ENCODE peak calls at places on chromosome 20, in six cellular contexts. M is astrocyte, L is neural progenitor cell, O is endodermal cell, I is mesendoderm, F is NT2/D1. G is an unnamed sample.

GRCh38 chr20:51446656-51447055 is 95.9 kb downstream of the NFATC2 start:
- DNase-seq in M (peak), L (no peak), O (no peak), I (peak), F (peak), G (peak)

GRCh38 chr20:57405236-57406016 is 14.2 kb downstream of the RBM38 start:
- DNase-seq in M (no peak), L (no peak), O (no peak), I (no peak), F (no peak), G (no peak)

GRCh38 chr20:57404419-57405072 is 13.3 kb downstream of the RBM38 start:
- DNase-seq in M (no peak), L (no peak), O (no peak), I (no peak), F (no peak), G (no peak)

GRCh38 chr20:62186887-62187866 is 4.3 kb downstream of the MTG2 start:
- DNase-seq in M (peak), L (no peak), O (no peak), I (peak), F (no peak), G (peak)

GRCh38 chr20:35271904-35272303 is 6.0 kb downstream of the MMP24OS start:
- DNase-seq in M (peak), L (no peak), O (no peak), I (no peak), F (no peak), G (peak)

GRCh38 chr20:59678951-59679350 is 74.6 kb downstream of the PHACTR3 start:
- DNase-seq in M (no peak), L (no peak), O (no peak), I (no peak), F (no peak), G (no peak)

GRCh38 chr20:15022921-15023320 is 685.5 kb upstream of the FLRT3 start:
- DNase-seq in M (no peak), L (no peak), O (no peak), I (no peak), F (no peak), G (no peak)

GRCh38 chr20:3432844-3433243 is 25.4 kb upstream of the DNAAF9 start:
- DNase-seq in M (no peak), L (no peak), O (no peak), I (no peak), F (no peak), G (no peak)

GRCh38 chr20:19849341-19850189 is 91.5 kb downstream of the RIN2 start:
- DNase-seq in M (peak), L (no peak), O (no peak), I (no peak), F (no peak), G (no peak)

GRCh38 chr20:24977336-24977735 is 15.2 kb downstream of the APMAP start:
- DNase-seq in M (no peak), L (no peak), O (peak), I (no peak), F (no peak), G (no peak)

GRCh38 chr20:23160536-23161243 is 74.6 kb upstream of the CD93 start:
- DNase-seq in M (peak), L (peak), O (peak), I (no peak), F (peak), G (no peak)

GRCh38 chr20:49381558-49382493 is 100.6 kb downstream of the KCNB1 start:
- DNase-seq in M (peak), L (no peak), O (no peak), I (no peak), F (no peak), G (peak)

GRCh38 chr20:6651016-6651415 is 116.5 kb upstream of the BMP2 start:
- DNase-seq in M (peak), L (no peak), O (no peak), I (no peak), F (no peak), G (no peak)

GRCh38 chr20:56914532-56914931 is 285.4 kb downstream of the TFAP2C start:
- DNase-seq in M (no peak), L (no peak), O (no peak), I (no peak), F (no peak), G (no peak)

GRCh38 chr20:4973330-4974097 is 27.8 kb downstream of the SLC23A2 start:
- DNase-seq in M (peak), L (no peak), O (no peak), I (no peak), F (no peak), G (peak)

GRCh38 chr20:3753098-3753497 is 14.5 kb downstream of the ADISSP start:
- DNase-seq in M (peak), L (peak), O (peak), I (peak), F (peak), G (peak)

GRCh38 chr20:35750611-35751010 is 8.6 kb upstream of the RBM39 start:
- DNase-seq in M (no peak), L (no peak), O (no peak), I (no peak), F (no peak), G (no peak)

GRCh38 chr20:5688431-5688972 is 61.7 kb upstream of the SHLD1 start:
- DNase-seq in M (no peak), L (no peak), O (no peak), I (no peak), F (no peak), G (no peak)

GRCh38 chr20:4014031-4014474 is 1.3 kb downstream of the RNF24 start:
- DNase-seq in M (peak), L (peak), O (peak), I (peak), F (no peak), G (peak)

GRCh38 chr20:19969106-19969505 is 48.1 kb upstream of the NAA20 start:
- DNase-seq in M (no peak), L (no peak), O (no peak), I (no peak), F (no peak), G (no peak)

GRCh38 chr20:32031007-32031958 is 20.8 kb upstream of the HCK start:
- DNase-seq in M (peak), L (peak), O (peak), I (peak), F (peak), G (peak)

GRCh38 chr20:5191829-5192569 is 65.2 kb downstream of the CDS2 start:
- DNase-seq in M (peak), L (peak), O (peak), I (peak), F (no peak), G (peak)

GRCh38 chr20:22679197-22679596 is 94.8 kb upstream of the FOXA2 start:
- DNase-seq in M (no peak), L (no peak), O (no peak), I (no peak), F (no peak), G (no peak)

GRCh38 chr20:13261460-13262301 is 40.6 kb downstream of the ISM1 start:
- DNase-seq in M (no peak), L (peak), O (peak), I (peak), F (peak), G (peak)

GRCh38 chr20:4601630-4602296 is 119.9 kb upstream of the PRND start:
- DNase-seq in M (peak), L (no peak), O (no peak), I (no peak), F (no peak), G (peak)

GRCh38 chr20:31962741-31963140 is 5.2 kb upstream of the XKR7 start:
- DNase-seq in M (no peak), L (no peak), O (no peak), I (no peak), F (no peak), G (no peak)

GRCh38 chr20:44643596-44644383 is 7.7 kb downstream of the ADA start:
- DNase-seq in M (peak), L (peak), O (peak), I (peak), F (peak), G (peak)

GRCh38 chr20:44646641-44647274 is 4.7 kb downstream of the ADA start:
- DNase-seq in M (peak), L (no peak), O (no peak), I (no peak), F (no peak), G (peak)

GRCh38 chr20:44648068-44648467 is 3.4 kb downstream of the ADA start:
- DNase-seq in M (no peak), L (no peak), O (no peak), I (no peak), F (no peak), G (no peak)

GRCh38 chr20:44644384-44645131 is 6.9 kb downstream of the ADA start:
- DNase-seq in M (no peak), L (no peak), O (peak), I (peak), F (no peak), G (no peak)

GRCh38 chr20:44646023-44646640 is 5.4 kb downstream of the ADA start:
- DNase-seq in M (peak), L (peak), O (peak), I (no peak), F (no peak), G (no peak)
- H3K9ac ChIP-seq in M (peak), L (no peak), O (no peak), I (no peak), F (no peak), G (no peak)

GRCh38 chr20:10927936-10928860 is 254.4 kb upstream of the JAG1 start:
- DNase-seq in M (peak), L (no peak), O (no peak), I (no peak), F (no peak), G (no peak)

GRCh38 chr20:10924628-10925266 is 250.9 kb upstream of the JAG1 start:
- DNase-seq in M (peak), L (no peak), O (no peak), I (no peak), F (no peak), G (peak)

GRCh38 chr20:10929023-10929422 is 255.2 kb upstream of the JAG1 start:
- DNase-seq in M (no peak), L (no peak), O (no peak), I (no peak), F (no peak), G (peak)

GRCh38 chr20:10925767-10926166 is 252.0 kb upstream of the JAG1 start:
- DNase-seq in M (no peak), L (no peak), O (no peak), I (no peak), F (no peak), G (no peak)

GRCh38 chr20:10927011-10927583 is 253.3 kb upstream of the JAG1 start:
- DNase-seq in M (no peak), L (no peak), O (no peak), I (no peak), F (no peak), G (no peak)
- H3K9ac ChIP-seq in M (no peak), L (no peak), O (no peak), I (no peak), F (no peak), G (no peak)

DNA sequence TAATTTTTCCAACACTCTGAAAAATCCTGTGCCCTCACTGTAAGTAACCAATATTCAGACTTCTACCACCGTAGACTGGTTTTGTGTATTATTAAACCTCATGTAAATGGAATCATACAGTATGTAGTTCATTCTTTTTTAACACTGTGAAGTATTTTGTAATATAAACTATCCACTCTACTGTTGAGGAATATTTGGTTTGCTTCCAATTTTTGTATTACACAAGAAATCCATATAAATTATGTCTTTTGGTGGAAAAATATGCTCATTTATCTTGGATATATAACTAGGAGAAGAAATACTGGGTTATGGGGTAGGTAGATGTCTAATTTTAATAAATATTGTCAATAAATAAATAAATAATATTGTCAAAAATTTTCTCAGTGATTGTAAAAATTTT is 116.8 kb downstream of the CHD6 start:
- DNase-seq in M (no peak), L (no peak), O (no peak), I (no peak), F (no peak), G (peak)
- H3K9ac ChIP-seq in M (no peak), L (no peak), O (no peak), I (no peak), F (no peak), G (no peak)

GRCh38 chr20:1946442-1946761 is 47.5 kb downstream of the PDYN start:
- DNase-seq in M (no peak), L (no peak), O (no peak), I (no peak), F (no peak), G (no peak)
- H3K9ac ChIP-seq in M (no peak), L (no peak), O (no peak), I (no peak), F (peak), G (no peak)

DNA sequence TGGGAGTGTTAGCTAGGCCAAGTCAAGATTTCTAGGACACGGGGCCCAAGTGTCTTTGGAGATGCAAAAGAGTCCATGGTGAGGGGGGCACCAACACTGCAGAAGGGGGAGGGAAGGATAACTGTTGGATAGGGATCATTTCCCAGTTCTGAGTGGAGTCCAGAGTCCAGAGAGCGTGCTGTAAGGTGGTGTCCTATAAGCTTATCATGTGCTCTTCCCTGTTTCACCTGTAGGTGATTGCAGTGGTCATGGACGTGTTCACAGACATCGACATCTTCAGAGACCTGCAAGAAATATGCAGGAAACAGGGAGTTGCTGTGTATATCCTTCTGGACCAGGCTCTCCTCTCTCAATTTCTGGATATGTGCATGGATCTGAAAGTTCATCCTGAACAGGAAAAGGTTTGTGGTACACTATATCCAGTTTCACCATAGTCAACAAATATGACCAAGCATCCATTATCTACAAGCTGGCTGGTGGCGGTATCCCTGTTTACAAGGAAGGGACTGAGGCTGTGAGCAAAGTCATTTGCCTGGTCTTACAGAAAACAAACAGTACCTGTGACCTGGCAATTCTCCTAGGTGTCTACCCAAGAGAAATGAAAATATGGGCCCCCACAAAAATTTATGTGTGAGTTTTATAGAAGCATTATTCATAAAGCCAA is 15.6 kb downstream of the FAM83D start:
- DNase-seq in M (no peak), L (no peak), O (peak), I (no peak), F (no peak), G (no peak)
- H3K9ac ChIP-seq in M (no peak), L (no peak), O (no peak), I (no peak), F (no peak), G (no peak)

DNA sequence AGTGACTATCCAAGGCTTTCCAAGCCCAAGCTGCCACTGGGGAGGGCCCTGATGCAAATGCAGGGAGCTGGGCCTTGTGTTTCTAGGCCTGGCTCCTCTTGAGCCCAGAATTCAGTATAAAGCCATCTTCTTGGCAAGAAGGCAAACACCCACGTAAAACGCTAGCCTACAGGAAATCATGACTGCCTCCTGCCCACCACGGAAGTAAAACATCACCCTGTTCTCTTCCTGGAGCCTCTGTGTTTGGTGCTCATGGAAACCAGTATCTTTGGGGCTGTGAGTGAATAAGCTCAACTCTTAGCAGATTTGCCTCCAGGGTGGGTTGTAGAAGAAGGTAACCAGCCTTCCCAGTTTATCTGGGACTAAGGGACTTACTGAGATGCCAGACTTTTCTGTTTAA is 271.0 kb downstream of the ZNF217 start:
- DNase-seq in M (peak), L (no peak), O (no peak), I (no peak), F (no peak), G (no peak)
- H3K9ac ChIP-seq in M (no peak), L (no peak), O (no peak), I (no peak), F (no peak), G (no peak)